ENCODE peak calls at places on chromosome 18, in seven cellular contexts. D, V, Y, B, M, C and I are unnamed samples.
A peak's percentile ranks its signal among the peaks of the same experiment; 100 is the strongest.

GRCh38 chr18:2573408-2573807 is 2.1 kb downstream of the NDC80 start:
- DNase-seq in D (no peak), V (no peak), Y (no peak), B (no peak), M (no peak), C (no peak), I (no peak)

GRCh38 chr18:24878289-24878688 is 417.9 kb downstream of the HRH4 start:
- DNase-seq in D (no peak), V (peak; percentile 39), Y (no peak), B (no peak), M (no peak), C (peak; percentile 19), I (no peak)

GRCh38 chr18:68735498-68736343 is 20.8 kb upstream of the TMX3 start:
- DNase-seq in D (no peak), V (no peak), Y (no peak), B (no peak), M (no peak), C (no peak), I (no peak)

GRCh38 chr18:4232656-4233055 is 222.5 kb downstream of the DLGAP1 start:
- DNase-seq in D (no peak), V (no peak), Y (no peak), B (no peak), M (no peak), C (no peak), I (no peak)

GRCh38 chr18:8619041-8619440 is 9.8 kb downstream of the RAB12 start:
- DNase-seq in D (no peak), V (no peak), Y (no peak), B (no peak), M (no peak), C (no peak), I (no peak)

GRCh38 chr18:63890950-63891304 is 3.4 kb downstream of the SERPINB2 start:
- DNase-seq in D (no peak), V (no peak), Y (no peak), B (no peak), M (no peak), C (no peak), I (no peak)

GRCh38 chr18:55351220-55351619 is 236.8 kb downstream of the TCF4 start:
- DNase-seq in D (no peak), V (no peak), Y (no peak), B (no peak), M (no peak), C (no peak), I (no peak)

GRCh38 chr18:32735781-32736180 is 37.0 kb downstream of the KLHL14 start:
- DNase-seq in D (no peak), V (no peak), Y (no peak), B (no peak), M (no peak), C (no peak), I (no peak)

GRCh38 chr18:21085579-21086161 is 25.9 kb downstream of the ROCK1 start:
- DNase-seq in D (no peak), V (no peak), Y (no peak), B (no peak), M (no peak), C (no peak), I (no peak)

GRCh38 chr18:68484241-68484640 is 230.7 kb downstream of the TMX3 start:
- DNase-seq in D (no peak), V (no peak), Y (no peak), B (no peak), M (no peak), C (no peak), I (no peak)

GRCh38 chr18:76188097-76188496 is 306.9 kb downstream of the ZNF516 start:
- DNase-seq in D (no peak), V (peak; percentile 21), Y (no peak), B (no peak), M (no peak), C (no peak), I (no peak)

GRCh38 chr18:9694952-9695495 is 13.1 kb upstream of the RAB31 start:
- DNase-seq in D (no peak), V (no peak), Y (no peak), B (no peak), M (no peak), C (no peak), I (no peak)

GRCh38 chr18:78891185-78891762 is 88.3 kb upstream of the SALL3 start:
- DNase-seq in D (no peak), V (no peak), Y (no peak), B (no peak), M (no peak), C (no peak), I (no peak)

GRCh38 chr18:78892721-78893120 is 86.9 kb upstream of the SALL3 start:
- DNase-seq in D (no peak), V (no peak), Y (no peak), B (no peak), M (no peak), C (no peak), I (no peak)

GRCh38 chr18:78892201-78892600 is 87.4 kb upstream of the SALL3 start:
- DNase-seq in D (no peak), V (no peak), Y (no peak), B (no peak), M (no peak), C (no peak), I (no peak)

GRCh38 chr18:78889250-78889649 is 90.4 kb upstream of the SALL3 start:
- DNase-seq in D (no peak), V (no peak), Y (no peak), B (no peak), M (no peak), C (no peak), I (no peak)

DNA sequence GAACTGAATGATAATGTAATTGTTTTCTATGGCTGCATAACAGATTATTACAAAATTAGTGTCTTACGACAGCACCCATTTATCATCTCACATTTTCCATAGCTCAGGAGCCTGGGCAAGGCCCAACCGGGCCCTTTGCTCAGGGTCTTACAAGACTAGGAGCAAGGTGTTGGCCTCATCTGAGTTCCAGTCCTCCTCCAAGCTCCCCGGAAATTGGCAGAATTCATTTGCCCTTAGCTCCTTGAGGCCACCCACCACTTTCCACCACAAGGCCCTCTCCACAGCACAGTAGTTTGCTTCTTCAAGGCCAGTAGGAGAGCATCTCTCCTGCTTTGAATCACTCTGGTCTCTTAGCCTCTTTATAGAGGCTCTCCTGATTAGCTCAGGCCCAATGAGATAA is 89.2 kb upstream of the SALL3 start:
- DNase-seq in D (no peak), V (no peak), Y (no peak), B (no peak), M (no peak), C (no peak), I (no peak)
- H3K9me3 ChIP-seq in D (peaks cover 24% of the 10 kb centered on the region), V (peaks cover 65% of the 10 kb centered on the region), Y (no peaks in the 10 kb centered on the region), B (no peaks in the 10 kb centered on the region), M (peaks cover 26% of the 10 kb centered on the region), C (peaks cover 55% of the 10 kb centered on the region), I (no peaks in the 10 kb centered on the region)

GRCh38 chr18:6333981-6334380 is 80.7 kb downstream of the L3MBTL4 start:
- DNase-seq in D (no peak), V (no peak), Y (no peak), B (no peak), M (no peak), C (no peak), I (no peak)

GRCh38 chr18:6341709-6342108 is 73.0 kb downstream of the L3MBTL4 start:
- DNase-seq in D (no peak), V (no peak), Y (no peak), B (no peak), M (no peak), C (no peak), I (no peak)

GRCh38 chr18:6341303-6341702 is 73.4 kb downstream of the L3MBTL4 start:
- DNase-seq in D (no peak), V (no peak), Y (no peak), B (no peak), M (no peak), C (no peak), I (no peak)

GRCh38 chr18:6331872-6332271 is 82.8 kb downstream of the L3MBTL4 start:
- DNase-seq in D (no peak), V (no peak), Y (no peak), B (no peak), M (no peak), C (no peak), I (no peak)

GRCh38 chr18:6336239-6336638 is 78.5 kb downstream of the L3MBTL4 start:
- DNase-seq in D (no peak), V (no peak), Y (no peak), B (no peak), M (no peak), C (no peak), I (no peak)
- H3K9me3 ChIP-seq in D (peaks cover 31% of the 10 kb centered on the region), V (peaks cover 30% of the 10 kb centered on the region), Y (no peaks in the 10 kb centered on the region), B (no peaks in the 10 kb centered on the region), M (no peaks in the 10 kb centered on the region), C (peaks cover 23% of the 10 kb centered on the region), I (no peaks in the 10 kb centered on the region)

GRCh38 chr18:80050797-80051196 is 16.6 kb downstream of the RBFA start:
- DNase-seq in D (no peak), V (no peak), Y (no peak), B (no peak), M (no peak), C (no peak), I (no peak)
- H3K9me3 ChIP-seq in D (peaks cover 70% of the 10 kb centered on the region), V (peaks cover 51% of the 10 kb centered on the region), Y (no peaks in the 10 kb centered on the region), B (no peaks in the 10 kb centered on the region), M (peaks cover 52% of the 10 kb centered on the region), C (peaks cover 31% of the 10 kb centered on the region), I (peaks cover 8% of the 10 kb centered on the region)

GRCh38 chr18:78902795-78903435 is 76.7 kb upstream of the SALL3 start:
- DNase-seq in D (peak; percentile 33), V (no peak), Y (no peak), B (no peak), M (no peak), C (no peak), I (no peak)

GRCh38 chr18:78901923-78902794 is 77.5 kb upstream of the SALL3 start:
- DNase-seq in D (peak; percentile 29), V (no peak), Y (no peak), B (no peak), M (no peak), C (no peak), I (no peak)

GRCh38 chr18:78899241-78899640 is 80.4 kb upstream of the SALL3 start:
- DNase-seq in D (no peak), V (no peak), Y (no peak), B (no peak), M (no peak), C (no peak), I (no peak)

GRCh38 chr18:78903436-78904178 is 76.0 kb upstream of the SALL3 start:
- DNase-seq in D (peak; percentile 33), V (no peak), Y (no peak), B (no peak), M (no peak), C (no peak), I (no peak)

DNA sequence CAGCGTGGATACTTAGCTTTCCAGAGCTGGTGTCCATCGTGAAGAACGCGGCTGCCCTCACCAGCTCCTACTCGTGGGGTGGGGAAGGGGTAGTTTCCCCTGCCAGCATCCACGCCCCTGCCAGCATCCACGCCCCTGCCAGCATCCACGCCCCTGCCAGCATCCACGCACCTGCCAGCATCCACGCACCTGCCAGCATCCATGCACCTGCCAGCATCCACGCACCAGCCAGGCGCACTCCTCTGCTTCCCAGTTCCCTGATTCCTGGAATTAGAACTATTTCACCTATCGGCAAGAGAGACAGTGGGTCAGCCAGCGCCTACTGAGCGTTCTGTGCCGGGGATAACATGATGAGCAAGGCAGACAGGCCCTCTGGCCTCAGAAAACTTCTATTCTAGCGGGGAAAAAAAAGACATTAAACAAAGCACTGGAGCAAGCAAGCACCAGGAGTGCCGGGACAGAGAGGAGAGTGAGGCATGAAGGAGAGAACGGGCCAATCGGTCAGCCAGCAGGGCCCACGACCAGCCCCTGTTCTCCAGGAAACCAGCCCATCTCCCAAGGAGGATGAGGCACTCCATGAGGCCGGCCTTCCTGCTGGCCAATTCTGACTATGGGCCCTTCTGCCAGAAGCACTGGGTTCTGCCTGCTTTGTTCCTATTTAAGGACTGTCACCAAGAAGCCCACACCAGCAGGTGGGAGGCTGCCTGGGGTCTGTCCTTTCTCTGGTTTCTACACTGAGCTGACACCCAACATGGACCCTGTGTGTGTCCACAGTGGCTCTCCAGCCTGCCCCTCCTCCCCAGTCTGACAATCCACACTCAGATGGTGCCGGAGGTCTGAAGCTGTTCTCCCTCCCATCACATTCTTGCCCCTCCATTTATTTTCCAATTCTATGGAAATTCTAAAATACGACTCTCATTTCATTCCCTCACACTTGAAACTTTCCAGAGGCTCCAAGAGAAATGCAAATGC is 78.4 kb upstream of the SALL3 start:
- DNase-seq in D (peak; percentile 38), V (no peak), Y (no peak), B (no peak), M (no peak), C (no peak), I (no peak)
- H3K9me3 ChIP-seq in D (no peaks in the 10 kb centered on the region), V (peaks cover 12% of the 10 kb centered on the region), Y (no peaks in the 10 kb centered on the region), B (no peaks in the 10 kb centered on the region), M (peaks cover 7% of the 10 kb centered on the region), C (no peaks in the 10 kb centered on the region), I (no peaks in the 10 kb centered on the region)